ENCODE peak calls at places on chromosomes 7 and 10, in eight cellular contexts. U is NB4, Y is MCF 10A, Q is sciatic nerve, R is NCI-H2029 treated with DMSO at 0.1 percent for 48 hours, W is GM20000, S is frontal cortex, J is ecto neural progenitor cell. X is an unnamed sample.

GRCh38 chr7:6623589-6624245 is 8.3 kb downstream of the ZNF853 start:
- DNase-seq in S (no peak), W (peak), Y (no peak), Q (no peak), J (no peak), R (no peak), U (peak), X (no peak)

GRCh38 chr10:30591249-30591670 is 38.3 kb downstream of the LYZL2 start:
- DNase-seq in S (peak), U (peak), R (no peak), J (peak), Q (no peak), W (peak), Y (peak), X (peak)

GRCh38 chr10:34824870-34825269 is 9.8 kb upstream of the PARD3 start:
- DNase-seq in Q (peak), J (no peak), S (no peak), U (peak), R (no peak), W (no peak), Y (peak), X (no peak)

GRCh38 chr7:75968012-75968411 is 26.4 kb downstream of the TMEM120A start:
- DNase-seq in J (no peak), U (no peak), S (no peak), R (no peak), Q (no peak), W (no peak), Y (no peak), X (no peak)

GRCh38 chr7:30664184-30664885 is 17.9 kb downstream of the CRHR2 start:
- DNase-seq in W (no peak), Y (no peak), S (no peak), J (no peak), R (no peak), Q (no peak), U (no peak), X (no peak)

GRCh38 chr10:73887038-73888015 is 13.0 kb upstream of the CAMK2G start:
- DNase-seq in Y (peak), Q (peak), W (no peak), U (no peak), S (no peak), R (no peak), J (no peak), X (peak)

GRCh38 chr7:92850506-92850905 is 14.1 kb upstream of the CDK6 start:
- DNase-seq in Y (no peak), R (no peak), S (no peak), U (no peak), W (no peak), J (no peak), Q (no peak), X (no peak)

GRCh38 chr7:2007526-2007925 is 225.2 kb downstream of the MAD1L1 start:
- DNase-seq in U (no peak), Q (no peak), W (no peak), J (no peak), R (no peak), S (no peak), Y (no peak), X (no peak)

GRCh38 chr10:35493196-35494118 is 111.7 kb upstream of the GJD4 start:
- DNase-seq in J (no peak), R (no peak), W (no peak), S (no peak), Y (peak), Q (no peak), U (no peak), X (no peak)

X was measured in BE2C.